ENCODE peak calls at places on chromosomes 13 and 19, in ten cellular contexts. U is HFF-Myc, H is choroid plexus epithelial cell, S is astrocyte of the spinal cord, G is foreskin fibroblast, I is AG04449, R is nephron progenitor cell, J is MCF 10A, P is SK-N-SH, E is AG09309. F is an unnamed sample.

GRCh38 chr19:33171916-33172359 is 22.2 kb upstream of the LRP3 start:
- DNase-seq in I (no peak), R (no peak), S (peak), J (peak), G (peak), E (no peak), P (no peak), U (peak), H (no peak), F (no peak)

GRCh38 chr13:58048670-58049069 is 417.1 kb downstream of the PCDH17 start:
- DNase-seq in G (no peak), I (no peak), E (no peak), S (peak), J (no peak), P (no peak), R (no peak), U (no peak), H (no peak), F (no peak)

GRCh38 chr13:93182406-93182805 is 44.2 kb upstream of the GPC6 start:
- DNase-seq in E (no peak), S (no peak), P (no peak), H (peak), R (no peak), G (no peak), J (no peak), I (no peak), U (no peak), F (no peak)

GRCh38 chr13:84998681-84999080 is 800.5 kb downstream of the SLITRK6 start:
- DNase-seq in J (no peak), I (no peak), P (no peak), G (no peak), H (no peak), R (no peak), U (no peak), S (no peak), E (no peak), F (no peak)

GRCh38 chr13:99614465-99614885 is 113.2 kb downstream of the TM9SF2 start:
- DNase-seq in E (no peak), I (no peak), H (peak), S (no peak), G (no peak), P (peak), J (peak), R (no peak), U (no peak), F (peak)

GRCh38 chr19:2289714-2290435 is 7.9 kb upstream of the PEAK3 start:
- DNase-seq in G (no peak), P (no peak), J (no peak), E (no peak), S (no peak), R (peak), I (no peak), U (no peak), H (no peak), F (peak)

GRCh38 chr13:52669677-52670076 is 17.0 kb downstream of the SUGT1 start:
- DNase-seq in U (no peak), S (no peak), E (no peak), J (no peak), H (no peak), R (no peak), I (no peak), P (no peak), G (no peak), F (no peak)

GRCh38 chr19:1074512-1075283 is 7.7 kb downstream of the ARHGAP45 start:
- DNase-seq in I (no peak), H (no peak), G (no peak), U (no peak), E (no peak), P (peak), R (no peak), S (no peak), J (peak), F (peak)

GRCh38 chr13:37960427-37960826 is 90.9 kb upstream of the TRPC4 start:
- DNase-seq in E (no peak), J (no peak), G (no peak), P (no peak), I (no peak), R (no peak), H (peak), S (peak), U (no peak), F (no peak)

GRCh38 chr13:78121459-78122348 is 203.1 kb upstream of the EDNRB start:
- DNase-seq in I (no peak), J (peak), R (peak), P (peak), U (peak), H (peak), S (peak), G (peak), E (peak), F (no peak)

GRCh38 chr13:90233933-90234672 is 1113.4 kb upstream of the MIR17HG start:
- DNase-seq in P (no peak), E (no peak), U (no peak), H (no peak), S (no peak), G (no peak), J (no peak), R (no peak), I (no peak), F (no peak)

GRCh38 chr13:78609464-78610205 is 6.3 kb upstream of the POU4F1 start:
- DNase-seq in J (no peak), R (no peak), I (no peak), H (no peak), S (no peak), U (no peak), P (peak), E (no peak), G (no peak), F (no peak)

GRCh38 chr13:99501952-99502310 is 659 bp downstream of the TM9SF2 start:
- DNase-seq in S (no peak), R (peak), P (no peak), U (no peak), G (no peak), E (no peak), H (peak), I (no peak), J (no peak), F (no peak)

GRCh38 chr13:43023244-43023931 is at the start of gene DNAJC15:
- DNase-seq in H (peak), P (peak), U (peak), S (peak), G (peak), J (peak), E (no peak), I (no peak), R (peak), F (peak)

GRCh38 chr13:110677731-110678545 is 28.0 kb downstream of the CARS2 start:
- DNase-seq in P (no peak), I (no peak), H (peak), G (no peak), U (no peak), S (peak), R (no peak), E (peak), J (no peak), F (no peak)

GRCh38 chr19:30696514-30696913 is 324.3 kb downstream of the ZNF536 start:
- DNase-seq in E (no peak), G (no peak), J (no peak), I (no peak), P (peak), S (no peak), H (peak), R (peak), U (no peak), F (no peak)

GRCh38 chr19:708154-709141 is at the start of gene PALM:
- DNase-seq in I (no peak), E (no peak), H (no peak), U (no peak), R (peak), J (no peak), P (peak), G (no peak), S (no peak), F (no peak)

GRCh38 chr13:63605962-63606361 is 2190.3 kb upstream of the PCDH20 start:
- DNase-seq in S (no peak), G (peak), R (no peak), P (no peak), I (no peak), U (no peak), H (no peak), J (no peak), E (no peak), F (no peak)

GRCh38 chr19:1862068-1862423 is 1.3 kb downstream of the KLF16 start:
- DNase-seq in P (no peak), R (peak), J (peak), G (no peak), H (no peak), I (no peak), U (no peak), S (no peak), E (no peak), F (no peak)

GRCh38 chr19:19531951-19532805 is 3.5 kb downstream of the YJEFN3 start:
- DNase-seq in R (peak), E (no peak), P (peak), H (peak), J (peak), U (no peak), G (peak), I (no peak), S (peak), F (peak)

GRCh38 chr19:15576526-15577156 is 38.4 kb upstream of the CYP4F8 start:
- DNase-seq in U (no peak), S (no peak), G (no peak), J (no peak), E (no peak), H (no peak), P (no peak), I (no peak), R (no peak), F (no peak)

GRCh38 chr19:46218160-46218559 is 11.4 kb upstream of the IGFL1 start:
- DNase-seq in G (no peak), R (peak), I (no peak), J (peak), H (peak), P (no peak), U (peak), E (no peak), S (peak), F (no peak)

GRCh38 chr13:91764527-91764926 is 366.1 kb downstream of the GPC5 start:
- DNase-seq in I (no peak), J (no peak), G (no peak), R (no peak), E (no peak), S (no peak), U (no peak), H (no peak), P (no peak), F (no peak)

GRCh38 chr13:21176982-21177284 is 475 bp downstream of the MRPL57 start:
- DNase-seq in S (no peak), H (no peak), J (no peak), P (no peak), U (no peak), R (no peak), I (no peak), G (no peak), E (no peak), F (no peak)

GRCh38 chr13:98780972-98781869 is 28.7 kb upstream of the SLC15A1 start:
- DNase-seq in E (no peak), H (no peak), I (no peak), J (no peak), G (no peak), P (no peak), S (no peak), U (no peak), R (no peak), F (no peak)

GRCh38 chr19:13880059-13880672 is 3.2 kb downstream of the NANOS3 start:
- DNase-seq in U (peak), P (peak), J (peak), H (peak), S (peak), I (peak), G (peak), R (peak), E (peak), F (peak)

GRCh38 chr13:107301724-107302374 is 733.9 kb upstream of the ARGLU1 start:
- DNase-seq in G (no peak), H (peak), E (no peak), I (no peak), U (no peak), P (no peak), J (peak), R (no peak), S (no peak), F (no peak)

DNA sequence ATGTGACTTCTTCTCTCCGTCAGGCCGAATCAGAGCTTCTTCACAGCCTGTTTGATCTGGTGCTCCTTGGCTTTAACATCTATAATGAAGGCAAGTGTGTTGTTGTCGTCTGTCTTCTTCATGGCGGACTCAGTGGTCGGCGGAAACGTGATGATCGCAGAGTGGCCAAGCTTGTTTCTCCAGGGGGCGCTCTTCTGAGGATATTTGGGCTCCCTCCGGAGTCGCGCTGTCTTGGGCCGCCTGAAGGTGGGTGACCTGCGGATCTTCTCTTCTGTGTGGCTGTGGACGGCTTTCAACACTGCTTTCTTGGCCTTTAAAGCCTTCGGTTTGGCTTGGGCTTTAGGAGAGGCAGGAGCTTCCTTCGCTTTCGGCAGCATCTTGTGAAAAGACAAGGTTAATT is 9.8 kb downstream of the TPRX1 start:
- DNase-seq in J (no peak), R (no peak), S (no peak), P (no peak), H (no peak), U (no peak), I (no peak), E (no peak), G (no peak), F (no peak)
- TF ChIP-seq CTCF in J (no peak), R (no peak), S (no peak), P (peak), H (peak), U (no peak), I (no peak), E (peak), G (no peak), F (no peak)

GRCh38 chr19:27774827-27775226 is 1438.1 kb downstream of the UQCRFS1 start:
- DNase-seq in I (no peak), S (no peak), R (no peak), P (no peak), G (no peak), U (no peak), J (no peak), E (no peak), H (peak), F (no peak)

GRCh38 chr19:27774337-27774736 is 1438.6 kb downstream of the UQCRFS1 start:
- DNase-seq in J (no peak), H (peak), I (no peak), E (no peak), G (no peak), R (no peak), P (no peak), U (no peak), S (no peak), F (no peak)

GRCh38 chr19:27776020-27776419 is 1436.9 kb downstream of the UQCRFS1 start:
- DNase-seq in U (no peak), J (peak), P (no peak), G (peak), E (no peak), I (no peak), S (peak), H (peak), R (no peak), F (no peak)

GRCh38 chr19:27776524-27776923 is 1436.4 kb downstream of the UQCRFS1 start:
- DNase-seq in G (no peak), H (peak), R (no peak), E (no peak), I (no peak), J (no peak), P (no peak), S (no peak), U (no peak), F (no peak)

DNA sequence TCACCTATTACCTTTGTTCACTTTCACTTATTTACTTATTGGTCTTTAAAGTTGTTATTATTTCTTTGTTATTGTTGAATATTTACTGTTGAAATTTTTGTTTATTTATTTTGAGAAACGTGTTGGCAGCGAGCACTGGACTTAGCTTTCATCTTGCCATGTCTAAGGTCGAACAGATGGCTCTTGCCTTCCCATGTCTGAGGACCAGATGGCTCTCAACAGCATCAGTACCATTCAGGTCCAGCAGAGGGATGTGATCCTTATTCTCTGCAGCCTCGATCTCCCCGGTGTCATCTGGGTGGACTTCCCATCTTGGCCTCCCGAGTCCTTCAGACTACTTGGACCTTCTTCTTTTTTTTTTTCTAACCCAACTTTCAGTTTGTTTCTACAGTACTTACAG is 1437.6 kb downstream of the UQCRFS1 start:
- DNase-seq in P (no peak), R (no peak), H (peak), E (no peak), S (no peak), U (no peak), J (no peak), G (no peak), I (no peak), F (no peak)
- TF ChIP-seq CTCF in P (no peak), R (no peak), H (peak), E (no peak), S (no peak), U (no peak), J (peak), G (no peak), I (no peak), F (no peak)

GRCh38 chr19:5117421-5117820 is 148.5 kb downstream of the KDM4B start:
- DNase-seq in I (no peak), G (no peak), S (no peak), E (no peak), R (no peak), P (no peak), H (no peak), U (no peak), J (no peak), F (no peak)
- TF ChIP-seq CTCF in I (no peak), G (no peak), S (no peak), E (no peak), R (no peak), P (no peak), H (peak), U (no peak), J (no peak), F (no peak)

DNA sequence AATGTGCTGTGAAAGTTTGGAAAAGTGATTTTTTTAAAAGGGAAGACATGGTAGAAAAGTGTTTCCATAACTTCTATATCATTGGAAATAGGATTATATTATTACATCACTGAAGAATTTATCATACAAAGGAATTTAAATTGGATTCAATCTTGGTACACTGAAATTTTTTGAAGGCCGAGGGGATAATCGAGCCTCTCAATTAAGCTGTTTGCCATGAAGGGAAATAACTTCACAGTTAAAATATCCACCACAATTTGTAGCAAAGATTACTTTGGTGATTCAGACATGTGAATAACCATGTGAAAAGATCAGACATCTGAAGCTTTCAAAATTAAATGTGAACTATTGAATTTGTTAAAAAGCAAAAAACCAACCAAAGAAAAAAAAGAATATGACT is 215.3 kb downstream of the KLF5 start:
- DNase-seq in U (no peak), E (peak), G (no peak), H (peak), S (no peak), R (no peak), I (peak), P (no peak), J (no peak), F (no peak)
- TF ChIP-seq CTCF in U (no peak), E (no peak), G (no peak), H (no peak), S (no peak), R (no peak), I (no peak), P (no peak), J (no peak), F (no peak)

GRCh38 chr19:40690699-40691420 is 409 bp upstream of the NUMBL start:
- DNase-seq in J (peak), H (peak), P (peak), G (peak), E (peak), S (peak), I (no peak), U (peak), R (peak), F (peak)

GRCh38 chr19:40690050-40690698 is at the start of gene NUMBL:
- DNase-seq in P (peak), I (no peak), E (no peak), J (no peak), U (no peak), R (no peak), H (no peak), S (no peak), G (no peak), F (no peak)

GRCh38 chr19:40688294-40688693 is 2.2 kb downstream of the NUMBL start:
- DNase-seq in J (no peak), P (no peak), E (no peak), S (no peak), G (no peak), I (no peak), H (no peak), U (no peak), R (no peak), F (no peak)

GRCh38 chr19:40688987-40689338 is 1.5 kb downstream of the NUMBL start:
- DNase-seq in P (no peak), E (no peak), I (no peak), R (no peak), G (no peak), H (no peak), U (no peak), J (no peak), S (no peak), F (no peak)

DNA sequence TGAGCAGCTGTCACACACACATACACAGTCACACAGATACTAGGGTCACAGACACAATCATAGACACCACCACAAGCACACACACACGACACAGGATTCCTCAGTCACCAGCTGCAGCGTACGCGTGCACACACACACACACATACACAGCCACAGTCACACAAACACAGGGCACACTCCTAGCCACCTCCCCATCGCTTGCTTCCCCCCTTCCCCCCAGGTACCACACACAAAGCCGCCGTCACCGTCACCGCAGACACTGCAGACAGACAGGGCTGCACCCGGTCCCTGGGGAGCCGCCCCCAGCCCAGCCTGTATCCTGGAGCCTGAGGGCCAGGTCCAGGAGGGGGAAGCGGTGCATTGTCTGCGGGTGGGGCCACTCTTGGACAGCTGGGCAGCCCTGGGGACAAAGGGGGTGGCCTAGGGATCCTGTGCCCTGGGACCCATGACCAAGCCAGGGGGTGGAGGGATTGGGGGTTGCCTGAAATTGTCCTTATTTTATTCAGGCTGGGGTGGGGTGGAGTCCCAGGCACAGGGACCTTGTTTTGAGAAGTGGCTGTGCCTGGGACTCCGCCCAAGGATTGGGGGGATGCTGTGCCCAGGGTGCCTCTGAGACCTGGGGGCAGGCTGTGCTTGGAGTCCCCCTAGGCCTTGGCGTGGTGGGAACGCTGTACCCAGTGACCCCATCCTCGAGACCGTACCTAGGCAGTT is 957 bp downstream of the NUMBL start:
- DNase-seq in U (no peak), E (no peak), I (no peak), J (no peak), G (no peak), H (no peak), P (peak), R (peak), S (no peak), F (no peak)
- TF ChIP-seq CTCF in U (no peak), E (no peak), I (no peak), J (no peak), G (no peak), H (no peak), P (no peak), R (no peak), S (no peak), F (no peak)

GRCh38 chr13:113398963-113399754 is 35.2 kb upstream of the GRTP1 start:
- DNase-seq in U (no peak), R (no peak), P (no peak), J (no peak), G (no peak), S (peak), I (peak), H (peak), E (peak), F (no peak)
- TF ChIP-seq CTCF in U (no peak), R (no peak), P (no peak), J (no peak), G (no peak), S (no peak), I (no peak), H (no peak), E (no peak), F (no peak)

DNA sequence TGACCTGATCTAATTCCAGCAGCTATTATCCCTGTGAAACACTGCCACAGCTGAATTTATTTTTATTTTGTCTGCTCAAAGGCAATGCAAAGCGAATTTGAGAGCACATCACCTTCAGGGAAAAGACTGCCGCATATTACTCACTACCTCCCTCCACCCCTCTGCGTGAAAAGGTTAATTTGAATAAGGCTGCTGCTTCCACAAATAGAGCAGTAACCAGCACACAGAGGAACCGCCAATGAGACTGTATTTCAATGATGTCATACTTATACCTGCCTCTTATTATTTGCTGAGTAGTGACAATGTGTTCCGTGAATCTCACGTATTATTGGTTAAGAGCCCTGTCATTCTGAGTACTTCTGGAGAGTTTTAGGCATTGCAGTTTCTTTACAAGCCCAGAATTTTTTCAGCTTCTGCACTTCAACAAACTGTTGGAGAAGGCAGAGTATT is 156.1 kb upstream of the KLF12 start:
- DNase-seq in J (peak), G (no peak), H (peak), U (no peak), P (peak), E (peak), R (no peak), S (peak), I (no peak), F (peak)
- TF ChIP-seq CTCF in J (no peak), G (no peak), H (no peak), U (no peak), P (no peak), E (no peak), R (no peak), S (no peak), I (no peak), F (no peak)